ENCODE peak calls at places on chromosomes 4 and X, in nine cellular contexts. Q is A172; I is HCT116; M is stimulated activated CD4-positive, alpha-beta T cell treated with anti-CD3 and anti-CD28 coated beads, Interleukin-1b, Interleukin-23, amount 100 ng/mL, for 24 hours; R is GM23248; Z is midbrain; X is astrocyte of the spinal cord; W is left cardiac atrium; U is MM.1S. V is an unnamed sample.

GRCh38 chr4:10161146-10161545 is 44.5 kb upstream of the WDR1 start:
- DNase-seq in R (no peak), I (no peak), M (no peak), X (no peak), Q (no peak), W (no peak), Z (no peak), U (no peak), V (no peak)

GRCh38 chr4:175176710-175177109 is 258.6 kb downstream of the ADAM29 start:
- DNase-seq in M (no peak), W (no peak), R (no peak), Z (no peak), X (no peak), I (no peak), U (no peak), Q (no peak), V (no peak)

GRCh38 chr4:107380836-107381438 is 339.1 kb downstream of the PAPSS1 start:
- DNase-seq in W (no peak), Q (no peak), I (no peak), Z (no peak), U (no peak), X (no peak), M (no peak), R (no peak), V (no peak)

GRCh38 chr4:31065086-31065485 is 344.9 kb downstream of the PCDH7 start:
- DNase-seq in R (no peak), X (no peak), W (no peak), I (no peak), M (no peak), Q (no peak), Z (no peak), U (no peak), V (no peak)

GRCh38 chr4:40720931-40721330 is 28.8 kb upstream of the NSUN7 start:
- DNase-seq in Z (no peak), M (no peak), U (no peak), W (no peak), X (no peak), Q (no peak), I (no peak), R (no peak), V (no peak)

GRCh38 chr4:120801171-120801758 is 121.3 kb downstream of the PRDM5 start:
- DNase-seq in I (no peak), R (peak), X (peak), W (peak), M (no peak), U (no peak), Z (no peak), Q (no peak), V (no peak)

GRCh38 chrX:25853002-25853479 is 285.1 kb upstream of the MAGEB18 start:
- DNase-seq in R (no peak), U (no peak), I (no peak), X (no peak), Z (no peak), M (no peak), Q (no peak), W (no peak), V (no peak)

GRCh38 chrX:118497180-118497814 is 1.7 kb downstream of the DOCK11 start:
- DNase-seq in I (no peak), R (no peak), W (no peak), Z (no peak), M (no peak), U (no peak), Q (no peak), X (no peak), V (no peak)

GRCh38 chrX:3815896-3816664 is 102.6 kb upstream of the PRKX start:
- DNase-seq in I (peak), W (peak), M (no peak), R (peak), Q (no peak), U (peak), X (peak), Z (no peak), V (no peak)

GRCh38 chrX:50971390-50971789 is 60.9 kb downstream of the BMP15 start:
- DNase-seq in M (no peak), W (no peak), U (no peak), X (no peak), Z (no peak), I (peak), Q (no peak), R (peak), V (no peak)

GRCh38 chr4:155591784-155592567 is 74.7 kb upstream of the GUCY1A1 start:
- DNase-seq in I (no peak), Z (no peak), Q (no peak), W (no peak), R (no peak), U (no peak), M (no peak), X (no peak), V (no peak)

GRCh38 chr4:60582167-60582566 is 618.0 kb upstream of the ADGRL3 start:
- DNase-seq in I (no peak), M (no peak), U (peak), R (no peak), X (no peak), Q (no peak), Z (no peak), W (no peak), V (no peak)

GRCh38 chr4:149164282-149164681 is 651.4 kb downstream of the IQCM start:
- DNase-seq in Q (peak), X (peak), M (no peak), W (no peak), Z (no peak), U (no peak), I (no peak), R (peak), V (no peak)

GRCh38 chr4:3477750-3478430 is 14.8 kb downstream of the DOK7 start:
- DNase-seq in Q (peak), U (no peak), W (no peak), Z (no peak), X (no peak), I (no peak), M (no peak), R (no peak), V (no peak)

GRCh38 chr4:7868892-7869471 is 70.7 kb downstream of the AFAP1 start:
- DNase-seq in M (no peak), W (no peak), I (no peak), X (no peak), Q (no peak), U (no peak), R (no peak), Z (no peak), V (no peak)

GRCh38 chrX:95330292-95330691 is 1354.3 kb upstream of the DIAPH2 start:
- DNase-seq in X (no peak), R (no peak), Z (no peak), W (no peak), U (no peak), Q (no peak), I (no peak), M (no peak), V (no peak)

GRCh38 chrX:97155809-97156208 is 272.1 kb downstream of the RPA4 start:
- DNase-seq in R (no peak), Q (no peak), Z (no peak), U (no peak), M (no peak), X (no peak), W (no peak), I (no peak), V (no peak)

GRCh38 chrX:83516597-83516996 is 8.5 kb downstream of the POU3F4 start:
- DNase-seq in I (no peak), Q (no peak), W (no peak), X (no peak), U (no peak), Z (no peak), M (no peak), R (no peak), V (no peak)